ENCODE peak calls at places on chromosomes 4 and X, in four cellular contexts. P, S, H and V are unnamed samples. For H3K4me1, the result is how much of the 10 kb centered on the place peaks cover.

GRCh38 chr4:147824884-147825283 is 93.0 kb downstream of the ARHGAP10 start:
- DNase-seq in P (no peak), S (no peak), H (no peak), V (no peak)

GRCh38 chr4:122960298-122960985 is 38.0 kb upstream of the NUDT6 start:
- DNase-seq in P (no peak), S (no peak), H (no peak), V (no peak)

GRCh38 chr4:138034871-138035270 is 207.3 kb downstream of the SLC7A11 start:
- DNase-seq in P (no peak), S (no peak), H (no peak), V (no peak)

GRCh38 chrX:24207826-24208225 is 58.3 kb downstream of the ZFX start:
- DNase-seq in P (no peak), S (no peak), H (no peak), V (no peak)

GRCh38 chr4:187993827-187994226 is 1.7 kb upstream of the ZFP42 start:
- DNase-seq in P (no peak), S (no peak), H (no peak), V (peak)

GRCh38 chr4:183241322-183241640 is 78.8 kb downstream of the CLDN22 start:
- DNase-seq in P (no peak), S (no peak), H (no peak), V (no peak)

GRCh38 chr4:153113061-153113837 is 91.0 kb upstream of the TRIM2 start:
- DNase-seq in P (no peak), S (no peak), H (no peak), V (no peak)

GRCh38 chrX:46016296-46016695 is 528.9 kb downstream of the ZNF674 start:
- DNase-seq in P (no peak), S (no peak), H (no peak), V (no peak)

GRCh38 chrX:34521563-34521962 is 135.5 kb downstream of the TMEM47 start:
- DNase-seq in P (no peak), S (no peak), H (no peak), V (peak)

GRCh38 chr4:95979961-95980876 is 140.3 kb downstream of the PDHA2 start:
- DNase-seq in P (no peak), S (no peak), H (no peak), V (no peak)

GRCh38 chrX:130196453-130196852 is 24.7 kb downstream of the RAB33A start:
- DNase-seq in P (no peak), S (no peak), H (no peak), V (no peak)

GRCh38 chr4:126991965-126992364 is 640.8 kb upstream of the INTU start:
- DNase-seq in P (no peak), S (no peak), H (no peak), V (no peak)

GRCh38 chr4:126986828-126987227 is 645.9 kb upstream of the INTU start:
- DNase-seq in P (no peak), S (no peak), H (no peak), V (no peak)

DNA sequence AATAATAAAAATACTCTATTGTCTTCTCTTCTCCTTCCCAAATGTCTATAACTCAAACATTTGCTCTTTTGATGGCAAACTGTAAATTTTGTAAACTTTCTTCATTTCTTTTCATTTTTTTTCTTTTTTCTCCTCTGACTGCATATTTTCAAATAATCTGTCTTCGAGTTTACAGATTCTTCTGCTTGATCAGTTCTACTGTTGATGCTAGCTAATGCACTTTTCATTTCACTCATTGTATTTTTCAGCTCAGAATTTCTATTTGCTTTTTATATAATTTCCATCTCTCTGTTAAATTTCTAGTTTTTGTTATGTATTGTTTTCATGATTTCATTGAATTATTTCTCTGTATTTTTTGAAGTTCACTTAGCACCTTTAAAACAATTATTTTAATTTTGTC is 646.8 kb upstream of the INTU start:
- DNase-seq in P (no peak), S (no peak), H (no peak), V (no peak)
- TF ChIP-seq SUZ12 in P (no peak), S (no peak), H (no peak), V (no peak)

DNA sequence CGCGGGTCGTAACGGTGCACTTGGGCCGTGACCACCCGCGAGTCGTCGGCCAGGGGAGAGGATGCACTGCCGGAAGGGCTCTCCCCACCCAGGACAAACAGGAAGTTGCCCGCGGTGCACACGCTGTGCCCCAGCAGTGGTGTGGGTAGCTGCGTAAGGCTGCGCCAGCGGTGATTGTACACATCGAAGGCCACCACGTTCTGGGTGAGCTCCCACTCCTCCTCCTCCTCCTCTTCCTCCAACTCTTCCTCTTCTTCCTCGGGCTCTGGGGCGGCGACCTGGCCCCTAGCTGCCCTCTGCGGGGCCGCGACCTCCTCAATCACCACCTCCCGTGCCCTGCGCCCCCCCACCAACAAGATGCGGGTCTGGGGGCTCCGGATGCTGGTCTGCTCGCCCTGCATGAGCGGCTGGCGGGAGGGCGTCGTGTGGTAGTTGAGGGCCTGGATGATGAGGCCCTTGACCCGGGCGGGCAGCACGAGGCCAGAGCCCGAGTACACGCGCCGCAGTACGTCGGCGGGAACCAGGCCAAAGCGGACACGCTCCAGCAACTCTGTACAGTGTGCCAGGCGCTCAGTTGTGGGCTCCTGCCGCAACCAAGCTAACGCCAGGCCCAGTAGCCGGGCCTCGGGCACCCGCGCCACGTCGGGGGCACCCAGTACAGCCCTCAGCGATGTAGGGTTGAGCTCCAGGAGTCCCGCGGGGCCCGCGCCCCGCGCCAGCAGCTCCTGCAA is 1.4 kb downstream of the KLHL34 start:
- DNase-seq in P (no peak), S (no peak), H (no peak), V (no peak)
- H3K4me3 ChIP-seq in P (no peak), S (no peak), H (no peak), V (no peak)

DNA sequence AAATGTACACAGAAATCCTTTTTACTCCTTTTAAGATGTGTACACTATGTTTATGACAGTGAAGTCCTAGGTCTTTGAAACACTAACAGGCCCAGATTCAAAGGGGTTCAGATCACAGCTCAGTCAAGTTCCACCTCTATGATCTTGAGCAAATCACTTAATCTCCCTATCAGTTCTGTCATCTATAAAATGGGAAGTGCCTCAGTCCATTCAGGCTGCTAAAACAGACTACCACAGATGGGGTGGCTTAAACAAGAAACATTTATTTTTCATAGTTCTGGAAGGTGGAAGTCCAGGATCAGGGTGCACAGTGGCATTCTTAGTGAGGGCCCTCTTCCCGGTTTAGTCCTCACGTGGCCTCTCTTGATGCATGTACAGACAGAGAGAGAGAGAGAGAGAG is 117.1 kb downstream of the CORIN start:
- DNase-seq in P (no peak), S (no peak), H (no peak), V (no peak)
- H3K4me1 ChIP-seq in P (under half), S (under half), H (under half), V (under half)

DNA sequence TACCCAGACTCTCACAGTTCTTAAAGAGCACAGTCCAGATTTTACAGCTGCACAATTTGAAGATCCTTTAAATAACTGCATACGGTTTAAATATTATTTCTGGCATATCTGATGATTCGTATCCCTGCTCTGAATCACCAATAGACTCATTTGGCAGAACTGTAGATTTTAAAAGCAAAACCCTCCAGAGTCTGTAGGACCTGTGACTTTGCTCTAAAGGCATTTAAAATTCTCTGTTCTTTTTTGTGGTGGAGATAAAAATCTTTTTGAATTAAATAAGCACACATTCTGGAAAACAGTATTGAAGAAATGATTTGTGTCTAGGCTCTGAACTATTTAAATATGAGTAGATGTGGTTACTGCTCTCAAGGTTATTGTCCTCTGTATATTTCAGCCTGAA is 246.2 kb upstream of the PITX2 start:
- DNase-seq in P (no peak), S (no peak), H (no peak), V (no peak)
- TF ChIP-seq SUZ12 in P (no peak), S (no peak), H (no peak), V (no peak)

DNA sequence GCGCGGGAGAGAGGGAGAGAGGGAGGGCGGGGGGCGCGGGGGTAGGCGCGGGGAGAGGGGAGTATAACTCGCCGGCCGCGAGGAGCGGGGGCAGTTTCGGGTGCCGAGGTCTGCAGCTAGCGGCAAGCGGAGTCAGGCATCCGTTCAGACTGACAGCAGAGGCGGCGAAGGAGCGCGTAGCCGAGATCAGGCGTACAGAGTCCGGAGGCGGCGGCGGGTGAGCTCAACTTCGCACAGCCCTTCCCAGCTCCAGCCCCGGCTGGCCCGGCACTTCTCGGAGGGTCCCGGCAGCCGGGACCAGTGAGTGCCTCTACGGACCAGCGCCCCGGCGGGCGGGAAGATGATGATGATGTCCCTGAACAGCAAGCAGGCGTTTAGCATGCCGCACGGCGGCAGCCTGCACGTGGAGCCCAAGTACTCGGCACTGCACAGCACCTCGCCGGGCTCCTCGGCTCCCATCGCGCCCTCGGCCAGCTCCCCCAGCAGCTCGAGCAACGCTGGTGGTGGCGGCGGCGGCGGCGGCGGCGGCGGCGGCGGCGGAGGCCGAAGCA is at the start of gene POU4F2:
- DNase-seq in P (no peak), S (no peak), H (no peak), V (no peak)
- H3K4me3 ChIP-seq in P (no peak), S (no peak), H (peak), V (peak)

DNA sequence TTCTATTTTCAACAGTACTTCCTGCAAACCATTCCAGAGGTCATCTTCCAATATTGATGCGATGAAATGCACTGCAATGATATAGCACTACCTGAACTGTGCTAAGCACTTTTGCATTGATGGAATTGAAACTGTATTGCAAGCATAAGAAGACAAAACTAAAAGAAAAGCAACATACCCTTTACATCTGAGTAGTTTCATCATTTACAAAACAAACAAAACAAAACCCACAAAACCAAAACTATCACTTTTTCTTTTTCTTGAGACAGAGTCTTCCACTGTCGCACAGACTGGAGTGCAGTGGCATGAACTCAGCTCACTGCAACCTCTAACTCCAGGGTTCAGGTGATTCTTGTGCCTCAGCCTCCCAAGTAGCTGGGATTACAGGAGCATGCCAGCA is 120.1 kb upstream of the NAP1L5 start:
- DNase-seq in P (no peak), S (no peak), H (no peak), V (no peak)
- H3K4me1 ChIP-seq in P (half or more), S (under half), H (under half), V (under half)

GRCh38 chr4:186819357-186820086 is 95.9 kb upstream of the FAT1 start:
- DNase-seq in P (no peak), S (no peak), H (no peak), V (no peak)
- TF ChIP-seq SUZ12 in P (no peak), S (no peak), H (no peak), V (no peak)

DNA sequence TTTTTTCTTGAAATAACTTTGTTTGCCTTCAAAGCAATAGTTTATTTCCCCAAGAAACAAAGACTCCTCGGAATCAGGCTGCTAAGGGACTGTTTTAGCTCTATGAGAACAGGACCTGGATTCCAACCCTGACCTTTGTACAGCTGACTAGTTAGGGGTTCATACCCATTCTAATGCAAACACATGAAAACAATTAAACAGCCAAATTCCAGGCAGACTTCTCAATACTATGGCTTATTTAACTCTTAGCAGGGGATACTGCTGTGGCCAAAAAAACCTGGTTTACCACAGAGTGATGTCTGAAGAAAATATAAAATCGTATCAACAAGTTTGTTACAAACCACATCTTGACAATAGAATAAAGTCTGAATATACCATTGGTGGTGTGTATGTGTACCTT is 129.6 kb upstream of the INTU start:
- DNase-seq in P (no peak), S (no peak), H (peak), V (peak)
- H3K4me3 ChIP-seq in P (no peak), S (no peak), H (peak), V (no peak)